ENCODE peak calls at places on chromosome 21, in seven cellular contexts. One of them, this sample, is unnamed.

GRCh38 chr21:44714905-44715304 is 3.5 kb upstream of the TSPEAR start:
- DNase-seq in mesendoderm: no peak
- DNase-seq in OCI-LY7: no peak
- DNase-seq in brain microvascular endothelial cell: no peak
- DNase-seq in RWPE2: no peak
- DNase-seq in upper lobe of right lung: no peak
- DNase-seq in CD8-positive, alpha-beta memory T cell: no peak
- DNase-seq in this sample: no peak

GRCh38 chr21:28605138-28605537 is 387.5 kb downstream of the LTN1 start:
- DNase-seq in brain microvascular endothelial cell: no peak
- DNase-seq in OCI-LY7: peak
- DNase-seq in upper lobe of right lung: no peak
- DNase-seq in RWPE2: no peak
- DNase-seq in CD8-positive, alpha-beta memory T cell: no peak
- DNase-seq in mesendoderm: no peak
- DNase-seq in this sample: no peak

GRCh38 chr21:37145635-37146111 is 72.6 kb downstream of the TTC3 start:
- DNase-seq in mesendoderm: peak
- DNase-seq in upper lobe of right lung: no peak
- DNase-seq in brain microvascular endothelial cell: peak
- DNase-seq in RWPE2: no peak
- DNase-seq in CD8-positive, alpha-beta memory T cell: no peak
- DNase-seq in OCI-LY7: no peak
- DNase-seq in this sample: peak

GRCh38 chr21:20661745-20662470 is 336.3 kb upstream of the NCAM2 start:
- DNase-seq in mesendoderm: peak
- DNase-seq in RWPE2: no peak
- DNase-seq in CD8-positive, alpha-beta memory T cell: no peak
- DNase-seq in brain microvascular endothelial cell: no peak
- DNase-seq in upper lobe of right lung: no peak
- DNase-seq in OCI-LY7: no peak
- DNase-seq in this sample: no peak

GRCh38 chr21:25127007-25127406 is 480.3 kb downstream of the MRPL39 start:
- DNase-seq in mesendoderm: no peak
- DNase-seq in upper lobe of right lung: no peak
- DNase-seq in brain microvascular endothelial cell: no peak
- DNase-seq in RWPE2: no peak
- DNase-seq in CD8-positive, alpha-beta memory T cell: no peak
- DNase-seq in OCI-LY7: no peak
- DNase-seq in this sample: no peak

GRCh38 chr21:28325618-28326017 is 667.1 kb downstream of the LTN1 start:
- DNase-seq in RWPE2: no peak
- DNase-seq in mesendoderm: peak
- DNase-seq in OCI-LY7: no peak
- DNase-seq in brain microvascular endothelial cell: no peak
- DNase-seq in CD8-positive, alpha-beta memory T cell: no peak
- DNase-seq in upper lobe of right lung: no peak
- DNase-seq in this sample: peak

GRCh38 chr21:45318556-45319341 is 31.1 kb upstream of the POFUT2 start:
- DNase-seq in brain microvascular endothelial cell: no peak
- DNase-seq in upper lobe of right lung: peak
- DNase-seq in RWPE2: peak
- DNase-seq in OCI-LY7: no peak
- DNase-seq in mesendoderm: no peak
- DNase-seq in CD8-positive, alpha-beta memory T cell: no peak
- DNase-seq in this sample: no peak

GRCh38 chr21:17660862-17661261 is 48.2 kb upstream of the BTG3 start:
- DNase-seq in upper lobe of right lung: no peak
- DNase-seq in mesendoderm: no peak
- DNase-seq in RWPE2: no peak
- DNase-seq in CD8-positive, alpha-beta memory T cell: no peak
- DNase-seq in OCI-LY7: no peak
- DNase-seq in brain microvascular endothelial cell: no peak
- DNase-seq in this sample: no peak

GRCh38 chr21:24265987-24266386 is 1341.3 kb downstream of the MRPL39 start:
- DNase-seq in OCI-LY7: no peak
- DNase-seq in upper lobe of right lung: no peak
- DNase-seq in brain microvascular endothelial cell: no peak
- DNase-seq in RWPE2: no peak
- DNase-seq in CD8-positive, alpha-beta memory T cell: no peak
- DNase-seq in mesendoderm: no peak
- DNase-seq in this sample: no peak

GRCh38 chr21:38671716-38672115 is 134.0 kb upstream of the ETS2 start:
- DNase-seq in upper lobe of right lung: no peak
- DNase-seq in RWPE2: no peak
- DNase-seq in CD8-positive, alpha-beta memory T cell: no peak
- DNase-seq in brain microvascular endothelial cell: no peak
- DNase-seq in mesendoderm: no peak
- DNase-seq in OCI-LY7: no peak
- DNase-seq in this sample: no peak

GRCh38 chr21:42614811-42615342 is 38.5 kb upstream of the PDE9A start:
- DNase-seq in OCI-LY7: peak
- DNase-seq in upper lobe of right lung: peak
- DNase-seq in mesendoderm: peak
- DNase-seq in brain microvascular endothelial cell: no peak
- DNase-seq in RWPE2: peak
- DNase-seq in CD8-positive, alpha-beta memory T cell: peak
- DNase-seq in this sample: peak

GRCh38 chr21:42611852-42612251 is 41.6 kb upstream of the PDE9A start:
- DNase-seq in RWPE2: no peak
- DNase-seq in mesendoderm: no peak
- DNase-seq in CD8-positive, alpha-beta memory T cell: no peak
- DNase-seq in upper lobe of right lung: no peak
- DNase-seq in brain microvascular endothelial cell: no peak
- DNase-seq in OCI-LY7: no peak
- DNase-seq in this sample: no peak

GRCh38 chr21:42614391-42614790 is 39.0 kb upstream of the PDE9A start:
- DNase-seq in mesendoderm: no peak
- DNase-seq in upper lobe of right lung: peak
- DNase-seq in CD8-positive, alpha-beta memory T cell: peak
- DNase-seq in RWPE2: peak
- DNase-seq in OCI-LY7: no peak
- DNase-seq in brain microvascular endothelial cell: no peak
- DNase-seq in this sample: no peak

GRCh38 chr21:42612390-42612789 is 41.0 kb upstream of the PDE9A start:
- DNase-seq in mesendoderm: no peak
- DNase-seq in upper lobe of right lung: no peak
- DNase-seq in CD8-positive, alpha-beta memory T cell: no peak
- DNase-seq in OCI-LY7: no peak
- DNase-seq in RWPE2: no peak
- DNase-seq in brain microvascular endothelial cell: no peak
- DNase-seq in this sample: no peak

DNA sequence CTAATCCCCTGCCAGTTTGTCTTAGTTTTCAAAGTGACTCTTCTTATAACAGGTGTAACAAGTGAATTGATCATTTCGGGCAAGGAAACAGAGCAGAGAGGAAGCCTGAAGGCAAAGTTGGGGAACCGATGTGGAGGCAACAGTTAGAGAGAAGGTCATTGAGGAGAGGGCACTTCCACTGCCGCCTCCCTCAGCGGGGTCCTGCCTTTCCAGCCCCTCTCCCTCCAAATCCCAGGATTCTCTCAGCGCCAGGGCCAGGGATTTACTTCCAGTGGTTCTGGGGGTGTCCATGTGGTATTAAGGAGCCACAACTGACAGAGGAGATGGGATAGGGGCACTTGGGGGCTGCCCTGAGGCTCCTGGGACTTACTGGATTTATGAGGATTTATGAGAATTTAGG is 39.7 kb upstream of the PDE9A start:
- DNase-seq in upper lobe of right lung: no peak
- DNase-seq in CD8-positive, alpha-beta memory T cell: no peak
- DNase-seq in brain microvascular endothelial cell: no peak
- DNase-seq in OCI-LY7: no peak
- DNase-seq in mesendoderm: no peak
- DNase-seq in RWPE2: peak
- DNase-seq in this sample: no peak
- H3K4me3 ChIP-seq in upper lobe of right lung: peak
- H3K4me3 ChIP-seq in CD8-positive, alpha-beta memory T cell: no peak
- H3K4me3 ChIP-seq in brain microvascular endothelial cell: no peak
- H3K4me3 ChIP-seq in OCI-LY7: no peak
- H3K4me3 ChIP-seq in mesendoderm: no peak
- H3K4me3 ChIP-seq in RWPE2: no peak
- H3K4me3 ChIP-seq in this sample: no peak

DNA sequence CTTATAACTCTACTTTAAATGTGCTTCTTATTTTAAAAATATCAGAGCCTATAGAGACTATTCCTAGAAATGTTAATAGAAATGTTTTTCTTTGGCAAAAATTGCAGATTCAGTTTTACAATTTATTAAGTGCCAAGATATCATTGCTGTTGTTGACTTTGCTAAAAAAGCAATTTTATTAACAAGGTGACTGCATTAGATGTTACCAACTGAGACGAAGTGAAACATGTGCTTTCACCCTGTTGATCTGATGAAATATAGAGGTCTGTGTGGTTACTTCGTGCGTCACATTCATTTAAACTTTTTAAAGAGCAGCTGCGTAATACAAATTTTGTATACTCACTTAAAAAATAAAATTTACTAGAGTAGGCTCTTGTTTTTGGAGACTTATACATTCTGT is 465.7 kb downstream of the USP25 start:
- DNase-seq in CD8-positive, alpha-beta memory T cell: no peak
- DNase-seq in OCI-LY7: no peak
- DNase-seq in RWPE2: no peak
- DNase-seq in brain microvascular endothelial cell: peak
- DNase-seq in upper lobe of right lung: no peak
- DNase-seq in mesendoderm: no peak
- DNase-seq in this sample: peak
- H3K4me3 ChIP-seq in CD8-positive, alpha-beta memory T cell: no peak
- H3K4me3 ChIP-seq in OCI-LY7: no peak
- H3K4me3 ChIP-seq in RWPE2: no peak
- H3K4me3 ChIP-seq in brain microvascular endothelial cell: peak
- H3K4me3 ChIP-seq in upper lobe of right lung: peak
- H3K4me3 ChIP-seq in mesendoderm: no peak
- H3K4me3 ChIP-seq in this sample: peak

DNA sequence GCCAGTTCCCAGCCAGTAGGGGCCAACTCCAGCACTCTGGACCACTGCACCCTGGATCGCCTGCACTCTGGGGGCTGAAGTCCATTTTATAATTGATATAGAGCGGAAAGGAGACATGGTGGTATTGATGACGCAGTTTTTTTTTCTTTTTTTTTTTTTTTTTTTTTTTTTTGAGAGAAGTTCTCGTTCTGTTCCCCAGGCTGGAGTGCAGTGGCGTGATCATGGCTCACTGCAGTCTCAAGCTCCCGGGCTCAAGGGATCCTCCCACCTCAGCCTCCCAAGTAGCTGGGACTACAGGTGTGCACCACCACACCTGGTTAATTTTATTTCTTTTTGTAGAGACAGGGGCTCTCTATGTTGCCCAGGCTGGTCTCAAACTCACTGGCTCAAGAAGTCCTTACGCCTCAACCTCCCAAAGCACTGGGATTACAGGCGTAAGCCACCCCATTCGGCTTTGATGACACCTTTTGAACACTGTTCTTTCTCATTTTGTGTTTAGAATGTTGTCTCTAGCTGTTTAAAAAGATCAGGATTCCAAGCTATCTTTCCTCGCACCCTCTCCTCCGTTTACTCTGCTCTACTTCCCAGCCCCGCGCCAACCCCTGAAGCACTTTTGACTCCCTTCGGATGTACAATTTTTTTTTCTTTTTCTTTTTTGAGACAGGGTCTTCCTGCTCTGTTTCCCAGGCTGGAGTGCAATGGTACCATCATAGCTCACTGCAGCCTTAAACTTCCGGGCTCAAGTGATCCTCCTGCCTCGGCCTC is 960 bp downstream of the MX2 start:
- DNase-seq in mesendoderm: no peak
- DNase-seq in CD8-positive, alpha-beta memory T cell: peak
- DNase-seq in upper lobe of right lung: no peak
- DNase-seq in brain microvascular endothelial cell: no peak
- DNase-seq in RWPE2: no peak
- DNase-seq in OCI-LY7: no peak
- DNase-seq in this sample: no peak
- H3K4me3 ChIP-seq in mesendoderm: no peak
- H3K4me3 ChIP-seq in CD8-positive, alpha-beta memory T cell: peak
- H3K4me3 ChIP-seq in upper lobe of right lung: peak
- H3K4me3 ChIP-seq in brain microvascular endothelial cell: no peak
- H3K4me3 ChIP-seq in RWPE2: no peak
- H3K4me3 ChIP-seq in OCI-LY7: peak
- H3K4me3 ChIP-seq in this sample: no peak

GRCh38 chr21:16309250-16309971 is 579.6 kb downstream of the USP25 start:
- DNase-seq in OCI-LY7: no peak
- DNase-seq in mesendoderm: peak
- DNase-seq in upper lobe of right lung: no peak
- DNase-seq in CD8-positive, alpha-beta memory T cell: no peak
- DNase-seq in RWPE2: no peak
- DNase-seq in brain microvascular endothelial cell: peak
- DNase-seq in this sample: no peak
- H3K4me3 ChIP-seq in OCI-LY7: no peak
- H3K4me3 ChIP-seq in mesendoderm: no peak
- H3K4me3 ChIP-seq in upper lobe of right lung: no peak
- H3K4me3 ChIP-seq in CD8-positive, alpha-beta memory T cell: no peak
- H3K4me3 ChIP-seq in RWPE2: no peak
- H3K4me3 ChIP-seq in brain microvascular endothelial cell: peak
- H3K4me3 ChIP-seq in this sample: no peak

DNA sequence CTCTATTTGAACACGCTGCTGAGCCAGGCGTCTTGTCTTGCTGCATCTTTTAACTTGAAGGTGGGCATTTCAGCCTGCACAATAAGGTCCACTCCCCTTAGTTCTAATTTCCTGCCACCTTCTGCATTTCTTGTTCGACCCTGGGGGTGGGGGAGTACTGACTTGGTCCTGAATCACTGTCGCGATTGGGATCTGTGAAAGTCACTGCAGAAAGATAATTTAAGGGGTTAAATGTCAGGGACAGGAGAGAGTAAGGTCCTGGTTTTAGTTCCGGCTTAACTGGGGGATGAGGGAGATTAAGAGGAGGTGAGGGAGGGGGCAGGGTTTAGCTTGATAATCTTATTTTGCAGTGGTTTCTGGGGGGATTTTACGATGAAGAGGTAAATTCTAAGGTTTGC is 128.1 kb downstream of the MRPS6 start:
- DNase-seq in brain microvascular endothelial cell: no peak
- DNase-seq in upper lobe of right lung: no peak
- DNase-seq in mesendoderm: no peak
- DNase-seq in RWPE2: no peak
- DNase-seq in CD8-positive, alpha-beta memory T cell: no peak
- DNase-seq in OCI-LY7: no peak
- DNase-seq in this sample: no peak
- H3K4me3 ChIP-seq in brain microvascular endothelial cell: peak
- H3K4me3 ChIP-seq in upper lobe of right lung: peak
- H3K4me3 ChIP-seq in mesendoderm: peak
- H3K4me3 ChIP-seq in RWPE2: peak
- H3K4me3 ChIP-seq in CD8-positive, alpha-beta memory T cell: peak
- H3K4me3 ChIP-seq in OCI-LY7: no peak
- H3K4me3 ChIP-seq in this sample: peak